ENCODE peak calls at places on chromosomes 7 and 10, in eight cellular contexts. Q is upper lobe of right lung, L is hepatocyte, P is heart right ventricle, I is brain microvascular endothelial cell, B is prostate gland, S is IMR-90, W is kidney. F is an unnamed sample.

GRCh38 chr10:59622320-59622901 is 87.2 kb downstream of the SLC16A9 start:
- DNase-seq in W (no peak), S (peak; percentile 61), P (peak; percentile 28), Q (no peak), I (peak; percentile 60), B (peak; percentile 61), L (peak; percentile 82), F (no peak)

GRCh38 chr10:47406870-47407648 is 23.0 kb upstream of the ZNF488 start:
- DNase-seq in Q (peak; percentile 63), P (no peak), B (no peak), I (peak; percentile 66), S (peak; percentile 73), W (peak; percentile 64), L (peak; percentile 89), F (peak; percentile 85)

GRCh38 chr10:8473205-8473604 is 418.7 kb downstream of the GATA3 start:
- DNase-seq in P (no peak), L (no peak), I (no peak), Q (no peak), W (no peak), B (no peak), S (peak; percentile 1), F (no peak)

GRCh38 chr7:18212308-18212707 is 184.7 kb upstream of the PRPS1L1 start:
- DNase-seq in I (no peak), Q (no peak), P (no peak), B (no peak), S (no peak), W (no peak), L (no peak), F (no peak)

GRCh38 chr7:31917256-31917655 is 153.0 kb downstream of the PDE1C start:
- DNase-seq in P (no peak), S (peak; percentile 46), B (no peak), Q (no peak), W (no peak), I (no peak), L (no peak), F (no peak)

GRCh38 chr7:28258240-28258639 is 77.6 kb upstream of the JAZF1 start:
- DNase-seq in B (no peak), S (no peak), L (no peak), W (no peak), Q (no peak), P (no peak), I (no peak), F (no peak)

GRCh38 chr7:131010714-131011436 is 276.9 kb upstream of the KLF14 start:
- DNase-seq in P (no peak), B (no peak), W (no peak), Q (no peak), S (peak; percentile 63), I (no peak), L (no peak), F (no peak)

GRCh38 chr10:43942096-43942885 is 293.6 kb upstream of the ZNF32 start:
- DNase-seq in I (no peak), B (no peak), W (no peak), Q (peak; percentile 40), P (no peak), S (no peak), L (no peak), F (no peak)

GRCh38 chr10:74418285-74418872 is 267.4 kb downstream of the ADK start:
- DNase-seq in B (no peak), S (no peak), I (no peak), W (no peak), P (no peak), Q (no peak), L (peak; percentile 13), F (no peak)

GRCh38 chr7:105257338-105257737 is 131.4 kb downstream of the SRPK2 start:
- DNase-seq in L (no peak), Q (no peak), B (no peak), P (no peak), S (no peak), W (no peak), I (no peak), F (no peak)
- H3K4me3 ChIP-seq in L (no peak overlapping the region), Q (no peak overlapping the region), B (no peak overlapping the region), P (no peak overlapping the region), S (no peak overlapping the region), W (no peak overlapping the region), I (no peak overlapping the region), F (no peak overlapping the region)

GRCh38 chr10:73163096-73163495 is 4.7 kb downstream of the ECD start:
- DNase-seq in S (peak; percentile 6), I (no peak), P (no peak), W (no peak), Q (no peak), L (no peak), B (no peak), F (no peak)
- H3K36me3 ChIP-seq in S (peaks cover 13% of the 10 kb centered on the region), I (peaks cover 23% of the 10 kb centered on the region), P (no peaks in the 10 kb centered on the region), W (peaks cover 2% of the 10 kb centered on the region), Q (peaks cover 33% of the 10 kb centered on the region), L (no peaks in the 10 kb centered on the region), B (no peaks in the 10 kb centered on the region), F (peaks cover 63% of the 10 kb centered on the region)

GRCh38 chr7:100546868-100547800 is 8.1 kb downstream of the AGFG2 start:
- DNase-seq in Q (no peak), B (no peak), L (no peak), W (no peak), S (no peak), I (no peak), P (no peak), F (no peak)

GRCh38 chr7:100544386-100544785 is 5.4 kb downstream of the AGFG2 start:
- DNase-seq in S (no peak), L (no peak), Q (no peak), I (no peak), P (no peak), B (no peak), W (no peak), F (no peak)

GRCh38 chr7:100546129-100546867 is 7.3 kb downstream of the AGFG2 start:
- DNase-seq in I (no peak), B (no peak), S (no peak), Q (no peak), L (peak; percentile 49), P (no peak), W (no peak), F (no peak)

GRCh38 chr7:100544949-100545635 is 6.1 kb downstream of the AGFG2 start:
- DNase-seq in Q (no peak), I (no peak), P (no peak), L (no peak), B (peak; percentile 73), S (peak; percentile 26), W (no peak), F (no peak)

DNA sequence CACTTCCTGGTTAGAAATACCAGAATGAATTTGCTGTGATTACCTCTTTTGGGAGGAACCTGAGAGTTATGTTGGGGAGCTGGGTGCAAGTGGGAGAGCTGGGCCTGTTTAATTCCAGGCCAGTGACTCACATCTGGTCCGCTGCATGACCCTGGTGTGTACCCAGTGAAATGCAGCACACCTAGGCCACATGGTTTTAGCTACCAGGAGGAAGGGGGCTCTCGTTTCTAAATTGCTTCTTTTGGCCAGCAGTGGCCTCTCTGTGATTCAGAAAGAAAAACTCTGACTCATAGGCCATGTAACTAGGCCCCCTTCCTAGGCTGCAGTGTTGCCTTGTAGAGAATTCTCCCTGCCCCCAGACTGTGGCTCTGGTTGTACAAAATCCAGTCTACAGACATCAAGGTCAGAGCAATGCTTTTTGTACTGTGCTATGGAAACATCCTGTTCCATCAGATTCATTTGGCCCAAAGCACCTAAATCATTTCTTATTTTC is 6.7 kb downstream of the AGFG2 start:
- DNase-seq in L (peak; percentile 86), B (peak; percentile 35), S (peak; percentile 86), W (peak; percentile 86), P (peak; percentile 40), Q (no peak), I (peak; percentile 88), F (peak; percentile 93)
- TF ChIP-seq CTCF in L (no peak), B (no peak), S (peak; percentile 18), W (no peak), P (peak; percentile 11), Q (no peak), I (peak; percentile 43), F (peak; percentile 37)

GRCh38 chr7:32947420-32947983 is 9.7 kb upstream of the FKBP9 start:
- DNase-seq in W (no peak), I (no peak), Q (no peak), L (no peak), P (no peak), S (no peak), B (no peak), F (no peak)
- H3K4me3 ChIP-seq in W (no peak overlapping the region), I (no peak overlapping the region), Q (no peak overlapping the region), L (no peak overlapping the region), P (no peak overlapping the region), S (no peak overlapping the region), B (no peak overlapping the region), F (no peak overlapping the region)

DNA sequence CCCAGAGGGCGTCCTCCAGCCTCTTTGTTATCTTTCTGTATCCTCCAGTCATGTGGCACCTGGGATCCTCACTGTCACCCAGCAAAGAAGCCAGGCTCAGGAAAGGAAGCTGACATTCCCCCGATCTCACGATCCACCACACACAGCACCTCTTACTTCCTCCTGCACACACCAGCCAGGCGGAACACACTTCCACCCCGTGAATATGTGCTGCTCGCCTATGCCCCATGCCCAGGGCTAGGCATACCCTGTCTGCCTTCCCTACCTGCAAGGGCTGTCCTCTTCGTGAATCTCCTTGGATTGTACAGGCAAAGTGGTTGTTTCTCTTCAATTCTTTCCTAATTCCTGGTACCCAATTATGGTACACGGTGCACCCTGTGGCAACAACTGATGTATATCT is 191.0 kb downstream of the TNS3 start:
- DNase-seq in I (no peak), Q (peak; percentile 37), W (no peak), L (no peak), P (no peak), B (no peak), S (no peak), F (no peak)
- H3K36me3 ChIP-seq in I (peaks cover 24% of the 10 kb centered on the region), Q (peaks cover 45% of the 10 kb centered on the region), W (peaks cover 43% of the 10 kb centered on the region), L (no peaks in the 10 kb centered on the region), P (no peaks in the 10 kb centered on the region), B (no peaks in the 10 kb centered on the region), S (peaks cover 62% of the 10 kb centered on the region), F (peaks cover 20% of the 10 kb centered on the region)

F was measured in RWPE2.